ENCODE peak calls at places on chromosomes 5 and 9, in seven cellular contexts. K, U, B, S, F, Y and M are unnamed samples.
A peak's percentile ranks its signal among the peaks of the same experiment; 100 is the strongest.

GRCh38 chr5:132298305-132298704 is 4.1 kb downstream of the SLC22A4 start:
- DNase-seq in F (no peak), B (no peak), K (no peak), U (no peak), S (no peak), Y (no peak), M (no peak)

GRCh38 chr9:5611321-5612186 is 17.4 kb upstream of the RIC1 start:
- DNase-seq in Y (no peak), B (no peak), S (no peak), F (no peak), U (no peak), K (no peak), M (no peak)

GRCh38 chr5:124605516-124605915 is 140.9 kb downstream of the ZNF608 start:
- DNase-seq in F (no peak), S (no peak), K (no peak), Y (peak; percentile 90), U (no peak), B (no peak), M (no peak)

GRCh38 chr5:40736103-40736875 is 19.5 kb downstream of the TTC33 start:
- DNase-seq in U (no peak), K (peak; percentile 32), B (peak; percentile 55), F (peak; percentile 37), Y (peak; percentile 48), S (no peak), M (no peak)

GRCh38 chr5:151739939-151740335 is 18.5 kb downstream of the ATOX1 start:
- DNase-seq in B (no peak), K (peak; percentile 55), F (no peak), S (no peak), U (no peak), Y (no peak), M (no peak)

GRCh38 chr9:77922587-77922986 is 109.0 kb downstream of the GNAQ start:
- DNase-seq in K (no peak), F (no peak), U (no peak), B (no peak), S (no peak), Y (no peak), M (no peak)

GRCh38 chr5:126656397-126657007 is 55.8 kb downstream of the PHAX start:
- DNase-seq in Y (peak; percentile 41), B (peak; percentile 37), K (peak; percentile 57), S (no peak), F (no peak), U (no peak), M (no peak)

GRCh38 chr5:61948151-61948550 is 357.9 kb upstream of the KIF2A start:
- DNase-seq in F (no peak), S (no peak), K (no peak), U (no peak), B (no peak), Y (no peak), M (no peak)

GRCh38 chr5:151388960-151389359 is 41.6 kb upstream of the SLC36A2 start:
- DNase-seq in F (no peak), Y (peak; percentile 31), U (no peak), B (no peak), K (no peak), S (no peak), M (no peak)

GRCh38 chr5:135457424-135458071 is 5.4 kb upstream of the TIFAB start:
- DNase-seq in S (peak; percentile 90), B (peak; percentile 83), F (no peak), U (peak; percentile 59), Y (peak; percentile 56), K (peak; percentile 80), M (peak; percentile 65)

GRCh38 chr9:124203818-124204217 is 53.9 kb upstream of the NEK6 start:
- DNase-seq in F (no peak), U (no peak), S (no peak), K (no peak), B (no peak), Y (no peak), M (no peak)

GRCh38 chr5:176541338-176542134 is 4.3 kb upstream of the RNF44 start:
- DNase-seq in K (no peak), F (no peak), Y (peak; percentile 65), U (no peak), S (peak; percentile 81), B (no peak), M (no peak)

GRCh38 chr9:88085481-88085880 is 52.8 kb downstream of the SPATA31C2 start:
- DNase-seq in B (peak; percentile 13), K (no peak), U (no peak), F (no peak), Y (no peak), S (no peak), M (no peak)

GRCh38 chr9:76138360-76138759 is 247.9 kb downstream of the PCSK5 start:
- DNase-seq in F (no peak), U (no peak), S (no peak), K (no peak), B (no peak), Y (no peak), M (no peak)

GRCh38 chr9:25742241-25742640 is 64.0 kb upstream of the TUSC1 start:
- DNase-seq in K (no peak), U (no peak), F (no peak), Y (peak; percentile 68), S (no peak), B (no peak), M (no peak)
- TF ChIP-seq TAF1 in K (no peak), U (no peak), F (no peak), Y (no peak), S (no peak), B (no peak), M (no peak)

GRCh38 chr5:89190515-89191265 is 307.7 kb upstream of the MEF2C start:
- DNase-seq in K (no peak), U (no peak), B (no peak), S (no peak), Y (no peak), F (no peak), M (no peak)

GRCh38 chr5:89191374-89191773 is 308.4 kb upstream of the MEF2C start:
- DNase-seq in S (no peak), Y (no peak), U (no peak), B (no peak), K (no peak), F (no peak), M (no peak)

GRCh38 chr5:89187268-89187667 is 304.3 kb upstream of the MEF2C start:
- DNase-seq in B (no peak), U (no peak), S (no peak), K (no peak), F (no peak), Y (no peak), M (no peak)

DNA sequence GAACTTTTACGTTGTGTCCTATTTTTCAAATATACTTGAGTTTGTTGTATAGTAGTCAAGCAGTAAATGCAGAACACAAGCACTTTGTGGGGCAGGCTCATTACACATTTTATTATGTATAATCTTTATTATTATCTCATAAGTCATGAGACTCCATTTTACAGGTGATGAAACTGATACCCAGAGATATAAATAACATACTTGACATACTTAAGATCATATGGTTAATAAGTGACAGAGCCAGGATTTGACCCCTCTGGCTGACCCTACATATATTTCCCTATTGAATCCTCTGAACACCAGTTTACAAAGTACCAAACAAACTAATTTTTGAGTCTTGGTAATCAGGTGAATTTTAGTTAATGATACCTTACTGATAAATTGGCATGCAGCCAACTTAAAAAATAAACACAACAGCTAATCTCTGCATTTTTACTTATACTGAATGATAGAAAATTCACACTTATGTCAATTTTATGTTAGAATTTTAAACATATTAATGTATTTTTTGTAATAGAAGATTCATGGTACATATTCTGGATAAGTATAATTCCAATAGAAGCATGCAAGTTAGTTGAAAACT is 305.0 kb upstream of the MEF2C start:
- DNase-seq in Y (no peak), K (no peak), B (no peak), S (no peak), F (no peak), U (no peak), M (no peak)
- TF ChIP-seq TAF1 in Y (no peak), K (no peak), B (no peak), S (no peak), F (no peak), U (no peak), M (no peak)

DNA sequence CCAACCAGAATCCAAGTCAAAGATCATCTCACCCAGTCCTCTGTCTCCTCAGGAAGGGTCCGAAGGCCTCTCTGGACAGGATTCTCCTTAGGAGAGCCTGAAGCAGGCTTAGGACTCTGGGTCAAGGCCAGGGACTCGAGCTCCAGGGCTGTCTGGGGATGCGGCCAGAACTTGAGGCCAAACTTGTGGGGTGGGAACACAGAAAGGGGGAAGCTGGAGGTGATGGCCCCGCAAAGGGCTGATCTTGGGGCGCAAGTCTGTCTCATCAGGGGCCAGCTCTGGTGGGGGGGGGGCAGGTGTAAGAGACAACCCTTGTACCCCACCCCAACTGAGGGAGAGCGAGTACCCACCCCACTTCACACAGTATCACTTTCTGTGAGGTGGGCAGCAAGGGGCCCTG is 109.8 kb downstream of the PSD2 start:
- DNase-seq in S (no peak), Y (no peak), U (no peak), B (no peak), F (no peak), K (no peak), M (no peak)
- TF ChIP-seq TAF1 in S (no peak), Y (no peak), U (no peak), B (no peak), F (no peak), K (no peak), M (no peak)

DNA sequence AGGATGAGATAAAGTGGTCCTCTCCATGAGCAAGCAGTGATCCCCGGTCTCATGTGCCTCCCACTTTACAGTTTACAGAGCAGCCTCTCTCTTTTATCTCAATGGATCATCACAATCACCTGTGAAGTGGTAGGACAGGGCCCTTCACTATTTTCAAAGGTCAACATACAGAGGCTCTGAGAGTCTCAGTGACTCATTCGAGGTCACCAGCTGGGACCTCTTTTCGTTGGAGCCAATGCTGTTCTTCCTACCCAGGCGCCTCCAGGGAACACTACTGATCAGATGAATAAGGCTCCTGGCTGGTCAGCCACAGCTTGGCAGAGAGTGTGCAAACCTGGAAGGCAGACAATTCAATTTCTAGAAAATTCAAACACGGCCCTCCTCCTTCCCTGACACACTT is 16.6 kb downstream of the GGTA1 start:
- DNase-seq in Y (peak; percentile 67), S (no peak), K (no peak), B (peak; percentile 27), F (no peak), U (no peak), M (no peak)
- TF ChIP-seq TAF1 in Y (no peak), S (no peak), K (no peak), B (no peak), F (no peak), U (no peak), M (no peak)